ENCODE peak calls at places on chromosomes 12 and 14, in five cellular contexts. One of them, this sample, is unnamed.

GRCh38 chr14:100892496-100893227 is 10.9 kb downstream of the RTL1 start:
- DNase-seq in effector memory CD4-positive, alpha-beta T cell: no peak
- DNase-seq in SK-N-MC: no peak
- DNase-seq in H7: no peak
- DNase-seq in activated T-helper 1 cell treated with anti-CD3 and anti-CD28 coated beads, Interleukin-12 subunit alpha, Interleukin-12 subunit beta, Interleukin-2, Interleukin-4 antibody, amounts not matched to agents 30 ng/mL and 10 ng/mL and 1 ng/mL, durations not matched to agents 14 hours and 24 hours and 36 hours: no peak
- DNase-seq in this sample: no peak

GRCh38 chr12:40226652-40227051 is 1.9 kb downstream of the LRRK2 start:
- DNase-seq in effector memory CD4-positive, alpha-beta T cell: no peak
- DNase-seq in SK-N-MC: no peak
- DNase-seq in H7: no peak
- DNase-seq in activated T-helper 1 cell treated with anti-CD3 and anti-CD28 coated beads, Interleukin-12 subunit alpha, Interleukin-12 subunit beta, Interleukin-2, Interleukin-4 antibody, amounts not matched to agents 30 ng/mL and 10 ng/mL and 1 ng/mL, durations not matched to agents 14 hours and 24 hours and 36 hours: no peak
- DNase-seq in this sample: no peak

GRCh38 chr12:88185988-88186387 is 43.9 kb downstream of the TMTC3 start:
- DNase-seq in effector memory CD4-positive, alpha-beta T cell: no peak
- DNase-seq in SK-N-MC: no peak
- DNase-seq in H7: no peak
- DNase-seq in activated T-helper 1 cell treated with anti-CD3 and anti-CD28 coated beads, Interleukin-12 subunit alpha, Interleukin-12 subunit beta, Interleukin-2, Interleukin-4 antibody, amounts not matched to agents 30 ng/mL and 10 ng/mL and 1 ng/mL, durations not matched to agents 14 hours and 24 hours and 36 hours: no peak
- DNase-seq in this sample: no peak

GRCh38 chr14:32010561-32011188 is 66.4 kb upstream of the ARHGAP5 start:
- DNase-seq in effector memory CD4-positive, alpha-beta T cell: no peak
- DNase-seq in SK-N-MC: no peak
- DNase-seq in H7: no peak
- DNase-seq in activated T-helper 1 cell treated with anti-CD3 and anti-CD28 coated beads, Interleukin-12 subunit alpha, Interleukin-12 subunit beta, Interleukin-2, Interleukin-4 antibody, amounts not matched to agents 30 ng/mL and 10 ng/mL and 1 ng/mL, durations not matched to agents 14 hours and 24 hours and 36 hours: no peak
- DNase-seq in this sample: no peak

GRCh38 chr12:11758087-11758837 is 108.8 kb downstream of the ETV6 start:
- DNase-seq in effector memory CD4-positive, alpha-beta T cell: no peak
- DNase-seq in SK-N-MC: no peak
- DNase-seq in H7: no peak
- DNase-seq in activated T-helper 1 cell treated with anti-CD3 and anti-CD28 coated beads, Interleukin-12 subunit alpha, Interleukin-12 subunit beta, Interleukin-2, Interleukin-4 antibody, amounts not matched to agents 30 ng/mL and 10 ng/mL and 1 ng/mL, durations not matched to agents 14 hours and 24 hours and 36 hours: no peak
- DNase-seq in this sample: no peak

GRCh38 chr12:84727964-84728363 is 184.6 kb downstream of the SLC6A15 start:
- DNase-seq in effector memory CD4-positive, alpha-beta T cell: no peak
- DNase-seq in SK-N-MC: no peak
- DNase-seq in H7: no peak
- DNase-seq in activated T-helper 1 cell treated with anti-CD3 and anti-CD28 coated beads, Interleukin-12 subunit alpha, Interleukin-12 subunit beta, Interleukin-2, Interleukin-4 antibody, amounts not matched to agents 30 ng/mL and 10 ng/mL and 1 ng/mL, durations not matched to agents 14 hours and 24 hours and 36 hours: no peak
- DNase-seq in this sample: no peak

GRCh38 chr12:17528394-17528793 is 561.6 kb downstream of the RERGL start:
- DNase-seq in effector memory CD4-positive, alpha-beta T cell: no peak
- DNase-seq in SK-N-MC: no peak
- DNase-seq in H7: no peak
- DNase-seq in activated T-helper 1 cell treated with anti-CD3 and anti-CD28 coated beads, Interleukin-12 subunit alpha, Interleukin-12 subunit beta, Interleukin-2, Interleukin-4 antibody, amounts not matched to agents 30 ng/mL and 10 ng/mL and 1 ng/mL, durations not matched to agents 14 hours and 24 hours and 36 hours: no peak
- DNase-seq in this sample: no peak

GRCh38 chr12:50597200-50598195 is 92.7 kb downstream of the DIP2B start:
- DNase-seq in effector memory CD4-positive, alpha-beta T cell: no peak
- DNase-seq in SK-N-MC: no peak
- DNase-seq in H7: peak; percentile 35
- DNase-seq in activated T-helper 1 cell treated with anti-CD3 and anti-CD28 coated beads, Interleukin-12 subunit alpha, Interleukin-12 subunit beta, Interleukin-2, Interleukin-4 antibody, amounts not matched to agents 30 ng/mL and 10 ng/mL and 1 ng/mL, durations not matched to agents 14 hours and 24 hours and 36 hours: peak; percentile 26
- DNase-seq in this sample: no peak

GRCh38 chr12:95118788-95119179 is 45.4 kb upstream of the NR2C1 start:
- DNase-seq in effector memory CD4-positive, alpha-beta T cell: no peak
- DNase-seq in SK-N-MC: no peak
- DNase-seq in H7: no peak
- DNase-seq in activated T-helper 1 cell treated with anti-CD3 and anti-CD28 coated beads, Interleukin-12 subunit alpha, Interleukin-12 subunit beta, Interleukin-2, Interleukin-4 antibody, amounts not matched to agents 30 ng/mL and 10 ng/mL and 1 ng/mL, durations not matched to agents 14 hours and 24 hours and 36 hours: no peak
- DNase-seq in this sample: no peak

GRCh38 chr12:52837781-52838736 is 3.9 kb upstream of the KRT79 start:
- DNase-seq in effector memory CD4-positive, alpha-beta T cell: no peak
- DNase-seq in SK-N-MC: no peak
- DNase-seq in H7: no peak
- DNase-seq in activated T-helper 1 cell treated with anti-CD3 and anti-CD28 coated beads, Interleukin-12 subunit alpha, Interleukin-12 subunit beta, Interleukin-2, Interleukin-4 antibody, amounts not matched to agents 30 ng/mL and 10 ng/mL and 1 ng/mL, durations not matched to agents 14 hours and 24 hours and 36 hours: no peak
- DNase-seq in this sample: no peak

GRCh38 chr14:71321556-71322315 is 414.5 kb downstream of the PCNX1 start:
- DNase-seq in effector memory CD4-positive, alpha-beta T cell: no peak
- DNase-seq in SK-N-MC: no peak
- DNase-seq in H7: peak; percentile 58
- DNase-seq in activated T-helper 1 cell treated with anti-CD3 and anti-CD28 coated beads, Interleukin-12 subunit alpha, Interleukin-12 subunit beta, Interleukin-2, Interleukin-4 antibody, amounts not matched to agents 30 ng/mL and 10 ng/mL and 1 ng/mL, durations not matched to agents 14 hours and 24 hours and 36 hours: no peak
- DNase-seq in this sample: no peak

GRCh38 chr14:73825551-73826188 is 26.0 kb upstream of the PTGR2 start:
- DNase-seq in effector memory CD4-positive, alpha-beta T cell: peak; percentile 59
- DNase-seq in SK-N-MC: no peak
- DNase-seq in H7: peak; percentile 88
- DNase-seq in activated T-helper 1 cell treated with anti-CD3 and anti-CD28 coated beads, Interleukin-12 subunit alpha, Interleukin-12 subunit beta, Interleukin-2, Interleukin-4 antibody, amounts not matched to agents 30 ng/mL and 10 ng/mL and 1 ng/mL, durations not matched to agents 14 hours and 24 hours and 36 hours: peak; percentile 56
- DNase-seq in this sample: peak; percentile 36

GRCh38 chr14:63632932-63633514 is 8.6 kb downstream of the WDR89 start:
- DNase-seq in effector memory CD4-positive, alpha-beta T cell: no peak
- DNase-seq in SK-N-MC: no peak
- DNase-seq in H7: peak; percentile 10
- DNase-seq in activated T-helper 1 cell treated with anti-CD3 and anti-CD28 coated beads, Interleukin-12 subunit alpha, Interleukin-12 subunit beta, Interleukin-2, Interleukin-4 antibody, amounts not matched to agents 30 ng/mL and 10 ng/mL and 1 ng/mL, durations not matched to agents 14 hours and 24 hours and 36 hours: no peak
- DNase-seq in this sample: no peak

GRCh38 chr14:99755629-99756603 is 37.3 kb upstream of the EML1 start:
- DNase-seq in effector memory CD4-positive, alpha-beta T cell: no peak
- DNase-seq in SK-N-MC: no peak
- DNase-seq in H7: peak; percentile 41
- DNase-seq in activated T-helper 1 cell treated with anti-CD3 and anti-CD28 coated beads, Interleukin-12 subunit alpha, Interleukin-12 subunit beta, Interleukin-2, Interleukin-4 antibody, amounts not matched to agents 30 ng/mL and 10 ng/mL and 1 ng/mL, durations not matched to agents 14 hours and 24 hours and 36 hours: no peak
- DNase-seq in this sample: no peak

GRCh38 chr12:24822121-24822899 is 126.6 kb downstream of the BCAT1 start:
- DNase-seq in effector memory CD4-positive, alpha-beta T cell: no peak
- DNase-seq in SK-N-MC: no peak
- DNase-seq in H7: no peak
- DNase-seq in activated T-helper 1 cell treated with anti-CD3 and anti-CD28 coated beads, Interleukin-12 subunit alpha, Interleukin-12 subunit beta, Interleukin-2, Interleukin-4 antibody, amounts not matched to agents 30 ng/mL and 10 ng/mL and 1 ng/mL, durations not matched to agents 14 hours and 24 hours and 36 hours: no peak
- DNase-seq in this sample: no peak

GRCh38 chr12:103909811-103910210 is 20.4 kb upstream of the HSP90B1 start:
- DNase-seq in effector memory CD4-positive, alpha-beta T cell: no peak
- DNase-seq in SK-N-MC: no peak
- DNase-seq in H7: no peak
- DNase-seq in activated T-helper 1 cell treated with anti-CD3 and anti-CD28 coated beads, Interleukin-12 subunit alpha, Interleukin-12 subunit beta, Interleukin-2, Interleukin-4 antibody, amounts not matched to agents 30 ng/mL and 10 ng/mL and 1 ng/mL, durations not matched to agents 14 hours and 24 hours and 36 hours: no peak
- DNase-seq in this sample: no peak

GRCh38 chr12:32754101-32754500 is 1.6 kb downstream of the YARS2 start:
- DNase-seq in effector memory CD4-positive, alpha-beta T cell: no peak
- DNase-seq in SK-N-MC: no peak
- DNase-seq in H7: no peak
- DNase-seq in activated T-helper 1 cell treated with anti-CD3 and anti-CD28 coated beads, Interleukin-12 subunit alpha, Interleukin-12 subunit beta, Interleukin-2, Interleukin-4 antibody, amounts not matched to agents 30 ng/mL and 10 ng/mL and 1 ng/mL, durations not matched to agents 14 hours and 24 hours and 36 hours: no peak
- DNase-seq in this sample: no peak

GRCh38 chr14:90842726-90843125 is 26.5 kb upstream of the TTC7B start:
- DNase-seq in effector memory CD4-positive, alpha-beta T cell: no peak
- DNase-seq in SK-N-MC: no peak
- DNase-seq in H7: no peak
- DNase-seq in activated T-helper 1 cell treated with anti-CD3 and anti-CD28 coated beads, Interleukin-12 subunit alpha, Interleukin-12 subunit beta, Interleukin-2, Interleukin-4 antibody, amounts not matched to agents 30 ng/mL and 10 ng/mL and 1 ng/mL, durations not matched to agents 14 hours and 24 hours and 36 hours: no peak
- DNase-seq in this sample: peak; percentile 38

GRCh38 chr14:71240154-71240553 is 332.9 kb downstream of the PCNX1 start:
- DNase-seq in effector memory CD4-positive, alpha-beta T cell: no peak
- DNase-seq in SK-N-MC: no peak
- DNase-seq in H7: no peak
- DNase-seq in activated T-helper 1 cell treated with anti-CD3 and anti-CD28 coated beads, Interleukin-12 subunit alpha, Interleukin-12 subunit beta, Interleukin-2, Interleukin-4 antibody, amounts not matched to agents 30 ng/mL and 10 ng/mL and 1 ng/mL, durations not matched to agents 14 hours and 24 hours and 36 hours: no peak
- DNase-seq in this sample: no peak

GRCh38 chr12:132429122-132429931 is 60.6 kb upstream of the FBRSL1 start:
- DNase-seq in effector memory CD4-positive, alpha-beta T cell: no peak
- DNase-seq in SK-N-MC: peak; percentile 39
- DNase-seq in H7: peak; percentile 88
- DNase-seq in activated T-helper 1 cell treated with anti-CD3 and anti-CD28 coated beads, Interleukin-12 subunit alpha, Interleukin-12 subunit beta, Interleukin-2, Interleukin-4 antibody, amounts not matched to agents 30 ng/mL and 10 ng/mL and 1 ng/mL, durations not matched to agents 14 hours and 24 hours and 36 hours: no peak
- DNase-seq in this sample: peak; percentile 78

This sample was measured in HL-60.